ENCODE peak calls at places on chromosome 1, in four cellular contexts. H is uterus, G is HL-60, U is cardiac fibroblast. Y is an unnamed sample.

GRCh38 chr1:172286629-172287076 is 133.8 kb upstream of the C1orf105 start:
- DNase-seq in H (peak), G (no peak), U (peak), Y (peak)

GRCh38 chr1:153395776-153396175 is 4.9 kb upstream of the S100A8 start:
- DNase-seq in H (no peak), G (no peak), U (no peak), Y (no peak)

GRCh38 chr1:163178628-163179027 is 24.1 kb downstream of the RGS5 start:
- DNase-seq in H (no peak), G (peak), U (peak), Y (no peak)

GRCh38 chr1:91575909-91576519 is 75.4 kb downstream of the CDC7 start:
- DNase-seq in H (no peak), G (no peak), U (no peak), Y (no peak)

GRCh38 chr1:245380790-245381535 is 226.2 kb downstream of the KIF26B start:
- DNase-seq in H (no peak), G (no peak), U (no peak), Y (no peak)

GRCh38 chr1:88961647-88962275 is 30.7 kb downstream of the KYAT3 start:
- DNase-seq in H (no peak), G (no peak), U (no peak), Y (no peak)

GRCh38 chr1:56194911-56195310 is 384.5 kb downstream of the PLPP3 start:
- DNase-seq in H (no peak), G (no peak), U (peak), Y (no peak)

GRCh38 chr1:72485786-72486185 is 203.4 kb upstream of the NEGR1 start:
- DNase-seq in H (no peak), G (no peak), U (no peak), Y (no peak)

GRCh38 chr1:111515291-111516007 is 12.0 kb upstream of the ADORA3 start:
- DNase-seq in H (peak), G (peak), U (peak), Y (no peak)

GRCh38 chr1:229863651-229864545 is 203.1 kb upstream of the GALNT2 start:
- DNase-seq in H (no peak), G (no peak), U (no peak), Y (no peak)

GRCh38 chr1:196143602-196144342 is 464.5 kb downstream of the KCNT2 start:
- DNase-seq in H (no peak), G (no peak), U (no peak), Y (no peak)

GRCh38 chr1:196152086-196152485 is 456.2 kb downstream of the KCNT2 start:
- DNase-seq in H (no peak), G (no peak), U (no peak), Y (no peak)

GRCh38 chr1:196144588-196144987 is 463.7 kb downstream of the KCNT2 start:
- DNase-seq in H (no peak), G (no peak), U (no peak), Y (no peak)

GRCh38 chr1:196148367-196148970 is 459.8 kb downstream of the KCNT2 start:
- DNase-seq in H (no peak), G (no peak), U (peak), Y (no peak)

DNA sequence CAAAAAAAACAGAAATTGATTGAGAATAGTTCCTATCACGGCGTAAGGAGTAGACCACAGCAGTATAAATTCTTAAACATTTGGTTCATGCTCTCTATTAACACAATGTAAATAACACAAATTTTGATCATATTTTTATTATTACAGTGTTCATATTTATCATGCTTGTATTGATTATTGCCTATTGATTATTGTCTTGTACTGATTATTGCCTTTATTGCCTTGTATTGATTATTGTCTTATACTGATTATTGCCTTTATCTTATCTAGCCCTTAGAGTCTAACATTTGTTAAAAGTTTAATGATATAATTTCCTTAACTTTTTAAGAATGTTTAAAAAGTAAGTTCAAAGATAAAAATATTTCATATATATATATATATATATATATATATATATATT is 460.7 kb downstream of the KCNT2 start:
- DNase-seq in H (no peak), G (no peak), U (no peak), Y (no peak)
- H3K4me3 ChIP-seq in H (no peak), G (no peak), U (no peak), Y (no peak)

DNA sequence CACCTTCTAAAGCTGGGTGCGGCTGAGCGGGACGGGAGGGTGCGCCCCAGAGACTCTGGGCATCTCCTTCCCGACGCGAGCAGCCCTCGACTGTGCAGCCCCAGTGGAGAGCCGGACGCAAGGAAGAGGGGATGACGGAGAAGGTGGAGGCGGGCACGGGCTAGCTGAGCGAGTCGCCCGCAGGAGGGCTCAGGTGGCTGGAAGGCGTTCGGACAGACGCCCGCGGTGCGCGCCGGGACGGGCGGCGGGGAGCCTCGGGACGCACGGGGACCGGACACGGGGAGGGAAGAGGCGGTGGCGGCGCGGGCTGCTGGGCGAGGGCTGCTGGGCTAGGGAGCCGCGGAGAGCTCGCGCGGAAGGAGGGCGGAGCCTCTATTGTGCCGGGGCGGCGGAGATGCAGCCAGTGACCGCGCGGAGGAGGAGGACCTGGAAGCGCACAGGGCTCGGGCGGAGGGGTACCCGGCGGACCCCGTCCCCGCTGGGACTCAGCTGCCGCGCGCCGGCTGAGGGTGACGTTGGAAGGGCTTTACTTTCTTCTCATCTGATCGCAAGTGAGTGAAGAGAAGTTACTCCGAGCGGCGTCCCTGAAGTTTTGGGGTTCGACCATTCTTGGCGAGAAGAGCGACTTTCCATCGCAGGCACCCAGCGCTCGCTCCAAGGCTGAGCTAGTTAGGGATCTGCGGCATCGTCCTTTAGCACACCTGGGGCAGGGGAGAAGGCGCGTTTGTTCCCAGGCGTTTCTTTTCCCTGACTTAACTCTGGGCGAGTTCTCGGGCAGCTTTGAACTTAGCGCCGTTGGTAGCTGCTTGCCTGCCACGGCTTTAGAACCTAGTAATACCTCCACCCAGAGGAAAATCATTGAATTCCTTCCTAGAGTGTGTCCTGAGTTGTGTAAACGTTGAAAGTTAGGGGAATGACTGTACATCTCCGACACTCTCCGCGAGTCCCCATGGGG is at the start of gene OLFML2B:
- DNase-seq in H (peak), G (peak), U (peak), Y (peak)
- TF ChIP-seq CTCF in H (no peak), G (no peak), U (peak), Y (peak)

GRCh38 chr1:85705940-85706339 is 2.3 kb downstream of the ZNHIT6 start:
- DNase-seq in H (no peak), G (no peak), U (no peak), Y (no peak)
- H3K4me3 ChIP-seq in H (no peak), G (no peak), U (no peak), Y (peak)

DNA sequence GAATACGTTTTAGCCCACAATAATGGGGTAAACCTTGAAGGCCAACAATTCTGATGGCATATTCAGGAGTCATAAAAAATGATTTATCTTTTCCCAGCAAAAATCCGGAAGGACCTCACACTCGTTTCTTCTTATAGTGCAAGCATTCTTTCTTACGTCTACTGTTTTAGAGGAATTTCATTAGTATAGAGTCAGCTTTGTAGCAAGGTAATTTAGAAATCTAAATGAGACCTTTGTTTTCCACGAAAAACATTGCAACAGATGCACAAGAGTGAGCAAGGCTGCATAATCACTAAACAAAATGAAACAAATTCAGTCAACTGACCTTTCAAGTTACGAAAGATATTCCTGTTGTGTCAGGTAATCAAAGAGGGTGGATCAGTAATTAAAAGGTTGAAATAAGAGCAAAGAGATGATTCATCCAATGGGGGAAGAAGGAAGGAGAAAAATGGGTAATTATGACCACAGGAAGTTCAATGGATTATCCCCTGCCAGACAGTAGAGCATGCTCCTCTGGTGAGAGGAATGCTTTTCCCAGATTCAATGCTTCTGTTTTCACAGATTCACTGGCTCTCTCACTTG is 558 bp upstream of the CSDE1 start:
- DNase-seq in H (no peak), G (no peak), U (peak), Y (no peak)
- TF ChIP-seq CTCF in H (no peak), G (no peak), U (no peak), Y (no peak)

DNA sequence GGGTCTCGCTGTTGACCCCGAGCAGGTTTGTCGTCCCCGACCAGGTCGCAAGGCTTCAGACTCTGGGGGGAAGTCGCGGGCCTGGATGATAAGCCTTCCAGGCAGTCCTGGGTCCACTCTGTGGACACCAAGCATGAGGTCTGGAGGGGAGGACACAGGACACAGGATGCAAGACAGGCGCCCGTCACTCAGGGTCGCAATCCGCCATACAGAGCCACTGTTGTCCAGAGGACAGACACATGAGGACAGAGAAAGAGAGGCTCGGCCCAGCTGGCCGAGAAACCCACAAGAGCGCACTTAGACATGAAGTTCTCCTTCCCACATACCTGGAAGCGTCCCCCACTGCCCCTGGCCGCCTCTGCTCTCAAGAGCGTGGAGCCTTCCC is 4.8 kb upstream of the FOXD2 start:
- DNase-seq in H (no peak), G (no peak), U (no peak), Y (no peak)
- H3K4me3 ChIP-seq in H (no peak), G (no peak), U (no peak), Y (no peak)

GRCh38 chr1:156212833-156213643 is at the start of gene PMF1:
- DNase-seq in H (peak), G (peak), U (peak), Y (peak)
- TF ChIP-seq CTCF in H (no peak), G (no peak), U (no peak), Y (no peak)

GRCh38 chr1:201945157-201945556 is 1.2 kb downstream of the LMOD1 start:
- DNase-seq in H (no peak), G (no peak), U (no peak), Y (no peak)

GRCh38 chr1:201946224-201946908 is at the start of gene LMOD1:
- DNase-seq in H (peak), G (no peak), U (peak), Y (peak)

GRCh38 chr1:201945863-201946223 is 505 bp downstream of the LMOD1 start:
- DNase-seq in H (no peak), G (no peak), U (no peak), Y (no peak)

GRCh38 chr1:201944002-201944401 is 2.3 kb downstream of the LMOD1 start:
- DNase-seq in H (no peak), G (no peak), U (no peak), Y (no peak)

GRCh38 chr1:201944639-201945038 is 1.7 kb downstream of the LMOD1 start:
- DNase-seq in H (no peak), G (no peak), U (no peak), Y (no peak)
- H3K4me3 ChIP-seq in H (peak), G (no peak), U (no peak), Y (no peak)

DNA sequence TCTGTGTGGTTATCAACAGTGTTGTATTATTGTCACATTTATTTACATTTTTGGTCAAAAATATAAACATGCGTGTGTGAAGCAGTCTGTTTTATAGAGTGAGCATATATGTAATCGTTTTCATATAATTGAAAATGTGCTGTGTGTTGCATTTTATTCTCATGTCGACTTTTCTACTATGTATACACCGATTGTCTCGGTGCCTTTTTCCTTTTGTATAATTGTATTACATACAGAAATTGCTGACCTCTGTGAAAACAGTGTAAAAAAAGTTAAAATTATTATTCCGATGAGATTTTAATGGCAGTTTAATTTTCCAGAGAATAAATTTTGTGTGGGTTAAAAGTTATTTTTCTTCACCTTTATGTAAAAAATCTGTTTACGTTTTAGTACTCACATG is 62.4 kb upstream of the SERTAD4 start:
- DNase-seq in H (no peak), G (no peak), U (no peak), Y (no peak)
- TF ChIP-seq CTCF in H (no peak), G (no peak), U (no peak), Y (no peak)

GRCh38 chr1:26020941-26021646 is 481 bp upstream of the EXTL1 start:
- DNase-seq in H (peak), G (no peak), U (no peak), Y (no peak)
- H3K4me3 ChIP-seq in H (peak), G (no peak), U (no peak), Y (no peak)